ENCODE peak calls at places on chromosomes 5 and 9, in five cellular contexts. One of them, this sample, is unnamed.

GRCh38 chr9:98860871-98861293 is 53.4 kb downstream of the GALNT12 start:
- DNase-seq in astrocyte of the spinal cord: peak
- DNase-seq in H7: peak
- DNase-seq in tibial artery: peak
- DNase-seq in HepG2: no peak
- DNase-seq in this sample: peak

GRCh38 chr9:121299467-121300282 is 31.7 kb downstream of the GSN start:
- DNase-seq in tibial artery: peak
- DNase-seq in astrocyte of the spinal cord: no peak
- DNase-seq in H7: peak
- DNase-seq in HepG2: no peak
- DNase-seq in this sample: peak

GRCh38 chr5:175059687-175060194 is 335.4 kb downstream of the MSX2 start:
- DNase-seq in HepG2: peak
- DNase-seq in H7: peak
- DNase-seq in tibial artery: peak
- DNase-seq in astrocyte of the spinal cord: peak
- DNase-seq in this sample: no peak

GRCh38 chr5:174520420-174521396 is 203.7 kb upstream of the MSX2 start:
- DNase-seq in astrocyte of the spinal cord: peak
- DNase-seq in HepG2: peak
- DNase-seq in tibial artery: no peak
- DNase-seq in H7: peak
- DNase-seq in this sample: no peak

GRCh38 chr5:95858023-95858461 is 35.5 kb upstream of the GLRX start:
- DNase-seq in tibial artery: peak
- DNase-seq in astrocyte of the spinal cord: peak
- DNase-seq in H7: no peak
- DNase-seq in HepG2: peak
- DNase-seq in this sample: peak

GRCh38 chr5:72841756-72842535 is 25.5 kb downstream of the TNPO1 start:
- DNase-seq in H7: no peak
- DNase-seq in tibial artery: no peak
- DNase-seq in astrocyte of the spinal cord: peak
- DNase-seq in HepG2: no peak
- DNase-seq in this sample: peak

GRCh38 chr5:149944666-149945065 is at the start of gene PDE6A:
- DNase-seq in astrocyte of the spinal cord: no peak
- DNase-seq in HepG2: no peak
- DNase-seq in tibial artery: no peak
- DNase-seq in H7: no peak
- DNase-seq in this sample: no peak

GRCh38 chr9:96688215-96688614 is 33.1 kb upstream of the PRXL2C start:
- DNase-seq in tibial artery: no peak
- DNase-seq in HepG2: no peak
- DNase-seq in H7: no peak
- DNase-seq in astrocyte of the spinal cord: no peak
- DNase-seq in this sample: no peak

GRCh38 chr5:77869115-77869798 is 93.1 kb upstream of the TBCA start:
- DNase-seq in H7: no peak
- DNase-seq in HepG2: no peak
- DNase-seq in astrocyte of the spinal cord: no peak
- DNase-seq in tibial artery: no peak
- DNase-seq in this sample: no peak

GRCh38 chr5:54634089-54634488 is 116.5 kb downstream of the SNX18 start:
- DNase-seq in HepG2: no peak
- DNase-seq in astrocyte of the spinal cord: no peak
- DNase-seq in H7: no peak
- DNase-seq in tibial artery: no peak
- DNase-seq in this sample: no peak

GRCh38 chr5:155729684-155730059 is 597.3 kb upstream of the SGCD start:
- DNase-seq in tibial artery: no peak
- DNase-seq in astrocyte of the spinal cord: no peak
- DNase-seq in HepG2: no peak
- DNase-seq in H7: peak
- DNase-seq in this sample: no peak

GRCh38 chr5:147481376-147481775 is 28.5 kb downstream of the DPYSL3 start:
- DNase-seq in H7: no peak
- DNase-seq in HepG2: no peak
- DNase-seq in tibial artery: no peak
- DNase-seq in astrocyte of the spinal cord: peak
- DNase-seq in this sample: peak

GRCh38 chr5:178198706-178199105 is 5.6 kb upstream of the HNRNPAB start:
- DNase-seq in astrocyte of the spinal cord: no peak
- DNase-seq in HepG2: no peak
- DNase-seq in tibial artery: peak
- DNase-seq in H7: no peak
- DNase-seq in this sample: no peak

GRCh38 chr9:36163840-36164175 is 5.4 kb upstream of the CCIN start:
- DNase-seq in tibial artery: peak
- DNase-seq in HepG2: no peak
- DNase-seq in H7: peak
- DNase-seq in astrocyte of the spinal cord: peak
- DNase-seq in this sample: peak

GRCh38 chr5:173256800-173257199 is 21.8 kb upstream of the NKX2-5 start:
- DNase-seq in astrocyte of the spinal cord: no peak
- DNase-seq in tibial artery: no peak
- DNase-seq in HepG2: no peak
- DNase-seq in H7: no peak
- DNase-seq in this sample: no peak

GRCh38 chr9:134474058-134474370 is 147.8 kb downstream of the RXRA start:
- DNase-seq in H7: peak
- DNase-seq in HepG2: no peak
- DNase-seq in astrocyte of the spinal cord: peak
- DNase-seq in tibial artery: peak
- DNase-seq in this sample: peak

GRCh38 chr9:128275198-128276007 is at the start of gene GOLGA2:
- DNase-seq in tibial artery: no peak
- DNase-seq in HepG2: peak
- DNase-seq in H7: peak
- DNase-seq in astrocyte of the spinal cord: peak
- DNase-seq in this sample: peak

GRCh38 chr9:118961857-118962256 is 407.4 kb downstream of the BRINP1 start:
- DNase-seq in tibial artery: no peak
- DNase-seq in HepG2: no peak
- DNase-seq in H7: peak
- DNase-seq in astrocyte of the spinal cord: peak
- DNase-seq in this sample: peak

GRCh38 chr5:150438873-150439546 is 10.5 kb downstream of the RPS14 start:
- DNase-seq in astrocyte of the spinal cord: peak
- DNase-seq in tibial artery: no peak
- DNase-seq in HepG2: peak
- DNase-seq in H7: peak
- DNase-seq in this sample: peak

GRCh38 chr5:54186912-54187445 is 123.4 kb downstream of the ARL15 start:
- DNase-seq in tibial artery: no peak
- DNase-seq in H7: no peak
- DNase-seq in astrocyte of the spinal cord: no peak
- DNase-seq in HepG2: no peak
- DNase-seq in this sample: no peak

GRCh38 chr9:37218800-37219425 is 98.5 kb downstream of the ZCCHC7 start:
- DNase-seq in tibial artery: no peak
- DNase-seq in astrocyte of the spinal cord: no peak
- DNase-seq in H7: no peak
- DNase-seq in HepG2: no peak
- DNase-seq in this sample: peak

GRCh38 chr5:103929310-103930003 is 366.9 kb upstream of the NUDT12 start:
- DNase-seq in tibial artery: no peak
- DNase-seq in H7: no peak
- DNase-seq in astrocyte of the spinal cord: no peak
- DNase-seq in HepG2: no peak
- DNase-seq in this sample: no peak

GRCh38 chr9:90936380-90936779 is 134.8 kb downstream of the SYK start:
- DNase-seq in H7: no peak
- DNase-seq in astrocyte of the spinal cord: peak
- DNase-seq in HepG2: no peak
- DNase-seq in tibial artery: no peak
- DNase-seq in this sample: no peak

GRCh38 chr5:159508344-159508743 is 178.1 kb upstream of the IL12B start:
- DNase-seq in HepG2: no peak
- DNase-seq in H7: no peak
- DNase-seq in tibial artery: no peak
- DNase-seq in astrocyte of the spinal cord: no peak
- DNase-seq in this sample: peak

GRCh38 chr5:129014185-129014584 is 48.9 kb downstream of the SLC27A6 start:
- DNase-seq in astrocyte of the spinal cord: no peak
- DNase-seq in H7: no peak
- DNase-seq in HepG2: no peak
- DNase-seq in tibial artery: no peak
- DNase-seq in this sample: no peak

GRCh38 chr9:126248680-126249079 is 77.9 kb upstream of the MVB12B start:
- DNase-seq in tibial artery: no peak
- DNase-seq in astrocyte of the spinal cord: peak
- DNase-seq in H7: no peak
- DNase-seq in HepG2: no peak
- DNase-seq in this sample: peak

GRCh38 chr9:5869315-5870019 is 21.2 kb upstream of the MLANA start:
- DNase-seq in tibial artery: no peak
- DNase-seq in astrocyte of the spinal cord: no peak
- DNase-seq in H7: peak
- DNase-seq in HepG2: peak
- DNase-seq in this sample: peak

GRCh38 chr5:10565785-10566506 is 2.1 kb downstream of the ANKRD33B start:
- DNase-seq in astrocyte of the spinal cord: no peak
- DNase-seq in H7: no peak
- DNase-seq in tibial artery: peak
- DNase-seq in HepG2: no peak
- DNase-seq in this sample: no peak

GRCh38 chr5:13601152-13601551 is 343.3 kb downstream of the DNAH5 start:
- DNase-seq in HepG2: no peak
- DNase-seq in astrocyte of the spinal cord: peak
- DNase-seq in tibial artery: no peak
- DNase-seq in H7: no peak
- DNase-seq in this sample: peak

GRCh38 chr9:7407246-7407645 is 392.3 kb downstream of the DMAC1 start:
- DNase-seq in H7: no peak
- DNase-seq in HepG2: no peak
- DNase-seq in tibial artery: no peak
- DNase-seq in astrocyte of the spinal cord: no peak
- DNase-seq in this sample: no peak

DNA sequence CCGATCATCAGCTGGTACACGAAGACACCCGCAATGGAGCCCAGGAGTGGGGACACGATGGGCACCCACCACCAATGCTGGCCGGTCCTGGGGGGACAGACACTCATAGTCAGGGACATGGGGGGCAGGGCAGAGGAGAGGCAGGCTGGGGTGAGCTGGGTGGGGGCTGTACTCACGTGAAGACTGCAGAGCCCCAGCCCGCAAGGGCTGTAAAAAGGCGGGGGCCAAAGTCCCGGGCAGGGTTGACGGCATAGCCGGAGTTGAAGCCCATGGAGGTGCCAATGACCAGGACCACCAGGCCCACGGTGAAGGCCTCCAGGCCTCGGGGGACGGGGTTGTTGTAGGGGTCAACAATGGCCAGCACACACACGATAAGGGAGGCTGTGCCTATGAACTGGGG is 5.3 kb downstream of the AQP3 start:
- DNase-seq in tibial artery: no peak
- DNase-seq in H7: no peak
- DNase-seq in HepG2: no peak
- DNase-seq in astrocyte of the spinal cord: no peak
- DNase-seq in this sample: no peak
- H3K4me3 ChIP-seq in tibial artery: no peak
- H3K4me3 ChIP-seq in H7: no peak
- H3K4me3 ChIP-seq in HepG2: no peak
- H3K4me3 ChIP-seq in astrocyte of the spinal cord: no peak
- H3K4me3 ChIP-seq in this sample: no peak

DNA sequence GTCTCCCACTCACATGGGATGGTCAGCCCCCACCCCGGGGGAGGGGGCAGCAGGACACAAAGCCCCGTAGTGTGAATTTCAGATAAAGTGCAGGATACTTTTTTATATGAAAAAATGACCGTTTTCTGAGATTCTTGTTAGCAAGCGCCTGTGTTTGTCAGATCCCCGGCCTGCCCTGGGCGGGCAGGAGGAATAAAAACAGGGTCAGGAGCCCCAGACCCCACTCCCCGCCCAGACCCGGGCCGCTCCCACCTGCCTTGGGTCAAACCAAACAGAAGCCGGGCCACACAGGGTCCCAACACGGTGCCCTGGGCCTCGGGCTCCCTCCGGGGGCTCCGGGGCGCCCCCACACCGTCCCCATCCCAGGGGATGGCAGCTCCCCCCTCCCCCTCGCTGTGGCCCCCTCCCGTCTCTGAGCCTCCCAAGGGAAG is 13.5 kb upstream of the NRARP start:
- DNase-seq in H7: peak
- DNase-seq in tibial artery: peak
- DNase-seq in astrocyte of the spinal cord: no peak
- DNase-seq in HepG2: no peak
- DNase-seq in this sample: no peak
- H3K4me3 ChIP-seq in H7: peak
- H3K4me3 ChIP-seq in tibial artery: peak
- H3K4me3 ChIP-seq in astrocyte of the spinal cord: no peak
- H3K4me3 ChIP-seq in HepG2: no peak
- H3K4me3 ChIP-seq in this sample: no peak

GRCh38 chr9:108095496-108095895 is 605.9 kb upstream of the KLF4 start:
- DNase-seq in astrocyte of the spinal cord: no peak
- DNase-seq in tibial artery: no peak
- DNase-seq in H7: no peak
- DNase-seq in HepG2: no peak
- DNase-seq in this sample: no peak

GRCh38 chr9:108099854-108100253 is 610.3 kb upstream of the KLF4 start:
- DNase-seq in tibial artery: no peak
- DNase-seq in HepG2: no peak
- DNase-seq in H7: no peak
- DNase-seq in astrocyte of the spinal cord: no peak
- DNase-seq in this sample: peak

GRCh38 chr9:108088916-108089315 is 599.3 kb upstream of the KLF4 start:
- DNase-seq in tibial artery: no peak
- DNase-seq in H7: no peak
- DNase-seq in HepG2: no peak
- DNase-seq in astrocyte of the spinal cord: no peak
- DNase-seq in this sample: no peak

GRCh38 chr9:108094676-108094993 is 605.1 kb upstream of the KLF4 start:
- DNase-seq in astrocyte of the spinal cord: no peak
- DNase-seq in tibial artery: no peak
- DNase-seq in HepG2: no peak
- DNase-seq in H7: no peak
- DNase-seq in this sample: peak

GRCh38 chr9:108093773-108094675 is 604.5 kb upstream of the KLF4 start:
- DNase-seq in HepG2: peak
- DNase-seq in tibial artery: no peak
- DNase-seq in H7: no peak
- DNase-seq in astrocyte of the spinal cord: peak
- DNase-seq in this sample: peak
- H3K4me3 ChIP-seq in HepG2: no peak
- H3K4me3 ChIP-seq in tibial artery: no peak
- H3K4me3 ChIP-seq in H7: no peak
- H3K4me3 ChIP-seq in astrocyte of the spinal cord: no peak
- H3K4me3 ChIP-seq in this sample: no peak

GRCh38 chr5:5164158-5164557 is 24.0 kb downstream of the ADAMTS16 start:
- DNase-seq in tibial artery: no peak
- DNase-seq in HepG2: no peak
- DNase-seq in H7: no peak
- DNase-seq in astrocyte of the spinal cord: peak
- DNase-seq in this sample: no peak
- H3K4me3 ChIP-seq in tibial artery: no peak
- H3K4me3 ChIP-seq in HepG2: no peak
- H3K4me3 ChIP-seq in H7: no peak
- H3K4me3 ChIP-seq in astrocyte of the spinal cord: no peak
- H3K4me3 ChIP-seq in this sample: no peak

This sample was measured in cardiac fibroblast.